ENCODE peak calls at places on chromosomes 4 and X, in four cellular contexts. H, U, W and N are unnamed samples.
A peak's percentile ranks its signal among the peaks of the same experiment; 100 is the strongest.

GRCh38 chrX:134746379-134746723 is 88.1 kb upstream of the PLAC1 start:
- DNase-seq in U (no peak), W (no peak), H (no peak), N (no peak)

GRCh38 chr4:113147498-113148231 is 98.2 kb downstream of the ANK2 start:
- DNase-seq in H (peak; percentile 76), W (no peak), U (no peak), N (no peak)

GRCh38 chrX:119477812-119478232 is 9.6 kb downstream of the SLC25A5 start:
- DNase-seq in H (peak; percentile 85), U (peak; percentile 25), W (no peak), N (peak; percentile 81)

GRCh38 chr4:148412460-148412859 is 29.8 kb downstream of the NR3C2 start:
- DNase-seq in W (no peak), U (no peak), H (no peak), N (no peak)

GRCh38 chr4:7781361-7781760 is 158.3 kb downstream of the AFAP1 start:
- DNase-seq in U (peak; percentile 20), W (no peak), H (no peak), N (no peak)

GRCh38 chrX:100687128-100687527 is 43.1 kb downstream of the SRPX2 start:
- DNase-seq in U (no peak), W (no peak), H (no peak), N (no peak)

GRCh38 chr4:174080361-174080760 is 203.1 kb downstream of the FBXO8 start:
- DNase-seq in U (no peak), W (no peak), H (no peak), N (no peak)

GRCh38 chr4:122224348-122224747 is 72.2 kb downstream of the BLTP1 start:
- DNase-seq in W (no peak), H (no peak), U (peak; percentile 9), N (peak; percentile 14)

GRCh38 chrX:113522814-113523213 is 682.2 kb upstream of the AMOT start:
- DNase-seq in U (no peak), H (no peak), W (no peak), N (no peak)

GRCh38 chr4:2333356-2333841 is 71.5 kb upstream of the MXD4 start:
- DNase-seq in W (no peak), H (no peak), U (no peak), N (no peak)

GRCh38 chr4:126661194-126661593 is 971.6 kb upstream of the INTU start:
- DNase-seq in U (peak; percentile 15), W (no peak), H (no peak), N (no peak)

GRCh38 chr4:89558147-89558546 is 250.5 kb upstream of the GPRIN3 start:
- DNase-seq in W (no peak), U (no peak), H (no peak), N (no peak)
- TF ChIP-seq PHF8 in W (no peak), U (no peak), H (no peak), N (no peak)

DNA sequence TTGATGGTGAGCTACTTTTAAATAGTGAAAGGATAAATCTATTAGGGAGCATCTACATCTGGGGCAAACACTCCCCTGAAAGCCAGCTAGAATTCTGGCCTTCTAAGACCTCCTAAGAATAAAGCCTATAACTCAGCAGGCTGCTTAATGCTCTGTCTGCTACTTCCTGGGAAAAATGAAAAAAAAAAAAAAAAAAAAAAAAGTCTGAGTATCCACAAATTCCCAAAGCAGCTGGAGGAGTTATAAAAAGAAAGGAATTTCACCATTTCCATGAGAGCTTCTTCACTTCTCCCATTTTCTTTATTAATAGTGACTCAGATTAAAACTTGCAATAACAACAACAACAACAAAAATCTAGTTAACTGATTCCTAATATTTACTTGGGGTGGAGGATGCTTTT is 511.2 kb downstream of the INPP4B start:
- DNase-seq in H (no peak), W (no peak), U (no peak), N (no peak)
- TF ChIP-seq PHF8 in H (no peak), W (no peak), U (no peak), N (no peak)

GRCh38 chr4:145417348-145418130 is 64.1 kb upstream of the SMAD1 start:
- DNase-seq in W (no peak), H (no peak), U (no peak), N (no peak)
- TF ChIP-seq PHF8 in W (no peak), H (no peak), U (no peak), N (no peak)

DNA sequence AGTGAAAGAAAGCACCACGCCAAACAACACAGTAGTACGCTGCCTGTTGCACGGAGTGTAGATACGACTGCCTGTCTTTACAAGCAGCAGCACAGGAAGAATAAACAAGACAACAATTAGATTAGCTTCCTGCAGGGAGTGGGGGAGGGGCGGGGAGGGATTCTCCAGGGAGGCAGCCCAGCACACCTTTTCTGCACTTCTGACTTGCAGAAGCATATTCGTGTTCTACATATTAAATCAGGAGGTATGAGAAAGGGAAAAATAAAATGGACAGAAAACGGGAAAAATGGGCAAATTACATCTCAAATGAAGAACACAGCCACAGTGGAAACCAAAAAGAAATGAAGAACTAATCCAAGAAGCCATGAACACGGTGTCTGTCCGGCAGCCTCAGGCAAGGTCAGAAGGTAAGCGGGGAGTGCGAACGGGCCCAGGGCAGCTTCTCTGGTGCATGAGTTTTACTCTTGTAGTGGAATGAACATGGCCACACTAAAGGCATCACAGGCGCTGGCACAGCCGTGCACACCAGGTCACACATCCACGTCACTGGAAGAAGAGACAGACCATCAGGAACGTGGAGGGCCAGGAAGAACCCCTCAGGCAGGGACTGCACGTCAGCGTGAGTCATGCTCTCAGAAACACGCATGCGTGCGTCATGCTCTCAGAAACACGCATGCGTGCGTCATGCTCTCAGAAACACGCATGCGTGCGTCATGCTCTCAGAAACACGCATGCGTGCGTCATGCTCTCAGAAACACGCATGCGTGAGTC is 20.1 kb upstream of the ADRA2C start:
- DNase-seq in W (no peak), U (no peak), H (no peak), N (peak; percentile 40)
- TF ChIP-seq PHF8 in W (no peak), U (no peak), H (no peak), N (no peak)